ENCODE peak calls at places on chromosomes 5 and 9, in five cellular contexts. L, S, M, Q and T are unnamed samples.

GRCh38 chr9:133979921-133980863 is 11.9 kb downstream of the VAV2 start:
- DNase-seq in L (no peak), S (peak; percentile 59), M (no peak), Q (no peak), T (no peak)

GRCh38 chr5:35230043-35230611 is at the start of gene PRLR:
- DNase-seq in L (no peak), S (peak; percentile 78), M (no peak), Q (peak; percentile 17), T (no peak)

GRCh38 chr5:72293495-72294055 is 26.5 kb downstream of the MRPS27 start:
- DNase-seq in L (no peak), S (no peak), M (no peak), Q (no peak), T (no peak)

GRCh38 chr9:127528407-127529251 is 77.3 kb downstream of the LRSAM1 start:
- DNase-seq in L (no peak), S (no peak), M (no peak), Q (no peak), T (no peak)

GRCh38 chr9:78207319-78207718 is 28.6 kb upstream of the CEP78 start:
- DNase-seq in L (no peak), S (no peak), M (no peak), Q (no peak), T (no peak)

GRCh38 chr5:57817001-57817453 is 334.4 kb upstream of the ACTBL2 start:
- DNase-seq in L (no peak), S (no peak), M (no peak), Q (no peak), T (no peak)

GRCh38 chr9:92714016-92714415 is 44.1 kb upstream of the IPPK start:
- DNase-seq in L (peak; percentile 64), S (no peak), M (no peak), Q (no peak), T (no peak)

GRCh38 chr5:1292139-1292538 is 2.7 kb downstream of the TERT start:
- DNase-seq in L (peak; percentile 49), S (peak; percentile 41), M (no peak), Q (no peak), T (no peak)

GRCh38 chr5:33588654-33589372 is 148.0 kb downstream of the TARS1 start:
- DNase-seq in L (no peak), S (no peak), M (peak; percentile 47), Q (peak; percentile 24), T (peak; percentile 31)

GRCh38 chr9:114499528-114499927 is 5.7 kb downstream of the WHRN start:
- DNase-seq in L (no peak), S (no peak), M (no peak), Q (no peak), T (no peak)

GRCh38 chr5:138275379-138275782 is 960 bp upstream of the GFRA3 start:
- DNase-seq in L (no peak), S (no peak), M (no peak), Q (no peak), T (peak; percentile 71)